ENCODE peak calls at places on chromosomes 2 and 18, in seven cellular contexts. A is transverse colon, X is astrocyte of the cerebellum, K is choroid plexus epithelial cell, D is IMR-90, T is thoracic aorta, R is AG04449. G is an unnamed sample.

GRCh38 chr2:121071058-121071504 is 213.9 kb downstream of the TFCP2L1 start:
- DNase-seq in A (peak), X (no peak), K (peak), D (peak), T (no peak), R (no peak), G (peak)

GRCh38 chr18:22734812-22735627 is 198.1 kb upstream of the RBBP8 start:
- DNase-seq in A (no peak), X (no peak), K (peak), D (peak), T (no peak), R (peak), G (peak)

GRCh38 chr18:10035306-10035991 is 121.6 kb downstream of the VAPA start:
- DNase-seq in A (no peak), X (no peak), K (no peak), D (no peak), T (no peak), R (no peak), G (no peak)

GRCh38 chr2:54634564-54635511 is 88.6 kb upstream of the EML6 start:
- DNase-seq in A (peak), X (no peak), K (peak), D (peak), T (no peak), R (no peak), G (peak)

GRCh38 chr2:29657674-29658073 is 263.7 kb downstream of the ALK start:
- DNase-seq in A (no peak), X (no peak), K (no peak), D (no peak), T (no peak), R (no peak), G (no peak)

GRCh38 chr2:18993756-18994155 is 364.7 kb downstream of the OSR1 start:
- DNase-seq in A (no peak), X (no peak), K (peak), D (no peak), T (no peak), R (peak), G (no peak)

GRCh38 chr2:211117026-211117425 is 560.6 kb downstream of the CPS1 start:
- DNase-seq in A (no peak), X (no peak), K (no peak), D (no peak), T (no peak), R (no peak), G (no peak)

GRCh38 chr2:79000008-79000576 is 25.4 kb upstream of the REG3G start:
- DNase-seq in A (no peak), X (no peak), K (no peak), D (no peak), T (no peak), R (no peak), G (no peak)

GRCh38 chr2:156803243-156803642 is 367.1 kb downstream of the GPD2 start:
- DNase-seq in A (no peak), X (no peak), K (no peak), D (no peak), T (no peak), R (no peak), G (no peak)

GRCh38 chr2:98487806-98488189 is 43.1 kb downstream of the INPP4A start:
- DNase-seq in A (peak), X (no peak), K (peak), D (peak), T (no peak), R (no peak), G (peak)

GRCh38 chr2:158743899-158744298 is 51.2 kb upstream of the DAPL1 start:
- DNase-seq in A (no peak), X (no peak), K (no peak), D (no peak), T (no peak), R (no peak), G (no peak)

GRCh38 chr2:207911215-207911614 is 114.1 kb downstream of the PLEKHM3 start:
- DNase-seq in A (no peak), X (no peak), K (no peak), D (no peak), T (no peak), R (no peak), G (no peak)

GRCh38 chr2:166628478-166629136 is 134.6 kb upstream of the SCN7A start:
- DNase-seq in A (no peak), X (no peak), K (no peak), D (no peak), T (no peak), R (no peak), G (no peak)

GRCh38 chr2:134406716-134407115 is 152.8 kb downstream of the MGAT5 start:
- DNase-seq in A (no peak), X (no peak), K (no peak), D (no peak), T (no peak), R (no peak), G (no peak)

GRCh38 chr18:59952283-59953007 is 52.6 kb downstream of the PMAIP1 start:
- DNase-seq in A (no peak), X (no peak), K (no peak), D (no peak), T (no peak), R (no peak), G (no peak)

GRCh38 chr2:152263902-152264301 is 71.1 kb upstream of the FMNL2 start:
- DNase-seq in A (no peak), X (no peak), K (no peak), D (no peak), T (no peak), R (no peak), G (no peak)

GRCh38 chr2:236240228-236240990 is 23.8 kb downstream of the ASB18 start:
- DNase-seq in A (no peak), X (peak), K (peak), D (peak), T (no peak), R (no peak), G (peak)

GRCh38 chr2:30583204-30583749 is 136.2 kb downstream of the LCLAT1 start:
- DNase-seq in A (no peak), X (no peak), K (no peak), D (no peak), T (no peak), R (no peak), G (no peak)

GRCh38 chr2:207357216-207357615 is 172.5 kb upstream of the CREB1 start:
- DNase-seq in A (no peak), X (no peak), K (no peak), D (no peak), T (no peak), R (no peak), G (no peak)

GRCh38 chr2:26284132-26284531 is 39.4 kb downstream of the HADHB start:
- DNase-seq in A (no peak), X (no peak), K (peak), D (peak), T (no peak), R (no peak), G (no peak)

GRCh38 chr2:23478087-23478932 is 93.3 kb downstream of the KLHL29 start:
- DNase-seq in A (no peak), X (no peak), K (no peak), D (no peak), T (no peak), R (no peak), G (no peak)

GRCh38 chr2:213306320-213306942 is 22.2 kb downstream of the SPAG16 start:
- DNase-seq in A (peak), X (peak), K (peak), D (peak), T (no peak), R (peak), G (peak)

GRCh38 chr18:12726774-12727550 is 24.1 kb downstream of the PSMG2 start:
- DNase-seq in A (peak), X (peak), K (peak), D (peak), T (peak), R (no peak), G (peak)

GRCh38 chr2:23418490-23418911 is 33.5 kb downstream of the KLHL29 start:
- DNase-seq in A (no peak), X (no peak), K (peak), D (peak), T (no peak), R (peak), G (peak)

GRCh38 chr2:239496700-239497099 is 95.9 kb upstream of the HDAC4 start:
- DNase-seq in A (no peak), X (no peak), K (no peak), D (no peak), T (no peak), R (no peak), G (no peak)

GRCh38 chr2:47076586-47077441 is 78.3 kb downstream of the STPG4 start:
- DNase-seq in A (peak), X (peak), K (peak), D (peak), T (peak), R (peak), G (peak)

GRCh38 chr2:124763611-124764010 is 738.5 kb downstream of the CNTNAP5 start:
- DNase-seq in A (no peak), X (no peak), K (no peak), D (no peak), T (no peak), R (no peak), G (no peak)

GRCh38 chr2:203909192-203909945 is 27.2 kb upstream of the ICOS start:
- DNase-seq in A (peak), X (peak), K (peak), D (peak), T (no peak), R (peak), G (peak)

GRCh38 chr2:37583402-37583801 is 88.0 kb downstream of the CDC42EP3 start:
- DNase-seq in A (no peak), X (no peak), K (peak), D (no peak), T (no peak), R (no peak), G (no peak)

GRCh38 chr18:13800505-13801259 is 23.3 kb upstream of the MC5R start:
- DNase-seq in A (peak), X (no peak), K (peak), D (peak), T (peak), R (no peak), G (peak)

GRCh38 chr2:1512321-1513289 is 99.3 kb downstream of the TPO start:
- DNase-seq in A (no peak), X (no peak), K (no peak), D (no peak), T (no peak), R (no peak), G (no peak)

DNA sequence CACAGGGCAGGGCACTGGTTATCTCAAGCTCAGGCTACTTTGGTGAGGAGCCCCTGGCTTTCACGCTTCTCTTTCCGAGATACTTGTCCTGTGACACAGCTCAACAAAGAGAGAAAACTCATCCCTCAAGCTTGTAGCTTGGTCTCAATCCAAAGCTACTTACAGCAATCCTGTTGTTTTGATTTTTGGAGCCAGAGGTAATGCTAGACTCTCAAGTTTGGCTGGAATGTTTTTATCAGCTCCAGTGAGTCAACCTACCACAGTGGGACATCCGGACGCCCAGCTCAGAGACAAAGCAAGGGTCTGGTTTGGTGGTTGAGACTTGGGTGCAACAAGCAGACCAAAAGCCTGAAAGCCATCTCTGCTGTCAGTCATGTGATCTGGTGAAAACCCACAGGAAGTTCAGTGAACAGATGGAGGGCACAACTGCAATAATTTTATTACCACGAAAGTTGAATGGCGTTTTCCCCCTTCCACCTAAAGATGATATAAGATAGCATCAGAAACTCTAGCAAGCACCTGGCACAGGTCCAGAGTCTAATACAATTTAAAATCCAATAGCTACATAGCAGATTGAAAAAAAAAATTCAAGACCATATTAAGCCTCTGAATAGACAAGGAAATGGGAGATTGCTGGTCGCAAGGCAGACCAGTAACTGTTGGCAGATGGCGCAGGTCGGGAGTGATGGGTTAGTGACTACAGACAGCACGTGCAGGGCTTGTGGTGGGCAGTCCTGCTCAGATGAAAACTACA is 102.3 kb upstream of the SMAD7 start:
- DNase-seq in A (no peak), X (peak), K (peak), D (peak), T (no peak), R (peak), G (peak)
- H3K4me3 ChIP-seq in A (no peak), X (no peak), K (no peak), D (no peak), T (no peak), R (no peak), G (no peak)

GRCh38 chr2:225041871-225042799 is at the start of gene DOCK10:
- DNase-seq in A (peak), X (no peak), K (peak), D (peak), T (no peak), R (no peak), G (peak)
- TF ChIP-seq CTCF in A (no peak), X (no peak), K (no peak), D (no peak), T (no peak), R (no peak), G (no peak)

GRCh38 chr2:132597166-132597565 is 72.8 kb downstream of the LYPD1 start:
- DNase-seq in A (no peak), X (no peak), K (no peak), D (no peak), T (no peak), R (no peak), G (no peak)
- H3K4me3 ChIP-seq in A (no peak), X (no peak), K (no peak), D (no peak), T (no peak), R (no peak), G (no peak)

GRCh38 chr2:219681301-219682290 is 54.2 kb downstream of the SLC4A3 start:
- DNase-seq in A (no peak), X (no peak), K (peak), D (peak), T (no peak), R (no peak), G (peak)

GRCh38 chr2:219687266-219687665 is 59.8 kb downstream of the SLC4A3 start:
- DNase-seq in A (no peak), X (peak), K (peak), D (peak), T (no peak), R (peak), G (peak)

GRCh38 chr2:219687882-219688559 is 60.6 kb downstream of the SLC4A3 start:
- DNase-seq in A (no peak), X (no peak), K (no peak), D (no peak), T (no peak), R (no peak), G (no peak)

GRCh38 chr2:219688560-219689445 is 61.4 kb downstream of the SLC4A3 start:
- DNase-seq in A (no peak), X (peak), K (peak), D (peak), T (no peak), R (peak), G (peak)

GRCh38 chr2:219684721-219685689 is 57.6 kb downstream of the SLC4A3 start:
- DNase-seq in A (peak), X (no peak), K (peak), D (peak), T (peak), R (no peak), G (peak)
- TF ChIP-seq CTCF in A (no peak), X (no peak), K (peak), D (no peak), T (peak), R (no peak), G (peak)

GRCh38 chr2:9106338-9107167 is 100.1 kb upstream of the ASAP2 start:
- DNase-seq in A (no peak), X (peak), K (no peak), D (no peak), T (no peak), R (no peak), G (no peak)

GRCh38 chr2:9108210-9108967 is 98.2 kb upstream of the ASAP2 start:
- DNase-seq in A (no peak), X (no peak), K (no peak), D (peak), T (no peak), R (no peak), G (no peak)

GRCh38 chr2:9109871-9110270 is 96.7 kb upstream of the ASAP2 start:
- DNase-seq in A (no peak), X (no peak), K (no peak), D (no peak), T (no peak), R (no peak), G (no peak)

GRCh38 chr2:9105601-9106337 is 100.8 kb upstream of the ASAP2 start:
- DNase-seq in A (no peak), X (no peak), K (no peak), D (no peak), T (no peak), R (no peak), G (no peak)

DNA sequence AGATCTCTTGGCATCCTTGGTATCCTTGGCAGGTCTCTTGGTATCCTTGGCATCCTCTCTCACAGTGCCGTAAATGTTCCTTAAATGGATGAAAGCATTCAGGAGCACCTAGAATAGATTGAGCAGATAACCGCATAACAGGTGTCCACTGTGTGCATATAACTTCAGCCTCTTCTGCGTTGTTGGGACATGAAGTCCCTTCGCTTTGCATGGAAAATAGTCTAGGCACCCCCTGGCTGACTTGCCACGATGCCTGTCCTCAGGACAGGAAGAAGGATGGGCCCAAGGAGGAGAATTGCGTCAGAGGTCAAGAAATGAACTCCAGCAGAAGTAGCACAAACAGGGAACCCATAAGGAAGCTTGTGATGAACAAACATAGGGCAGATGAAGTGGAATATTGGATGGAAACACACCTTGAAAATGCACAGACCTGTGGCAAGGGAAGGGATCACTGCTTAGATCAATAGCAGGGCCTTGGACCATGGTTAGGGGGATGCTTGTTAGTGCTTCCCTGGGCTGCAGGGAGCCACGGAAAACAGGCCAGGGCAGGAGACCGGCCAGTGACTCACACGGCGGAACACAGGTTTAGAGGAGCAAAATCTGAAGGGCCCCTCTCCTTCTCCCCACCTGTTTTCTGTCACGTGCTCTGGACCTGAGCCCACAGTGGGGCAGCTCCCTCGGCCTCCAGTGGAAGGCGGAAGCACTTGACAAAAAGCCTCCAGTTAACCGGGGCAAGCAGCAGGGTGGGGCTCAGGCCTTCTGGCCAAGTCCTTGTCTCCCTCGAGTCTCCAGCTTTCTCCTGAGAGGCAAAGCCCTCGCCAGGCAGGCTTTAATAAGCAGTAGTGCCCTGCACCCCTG is 99.2 kb upstream of the ASAP2 start:
- DNase-seq in A (peak), X (no peak), K (peak), D (no peak), T (no peak), R (no peak), G (peak)
- H3K4me3 ChIP-seq in A (no peak), X (no peak), K (no peak), D (no peak), T (no peak), R (no peak), G (no peak)

DNA sequence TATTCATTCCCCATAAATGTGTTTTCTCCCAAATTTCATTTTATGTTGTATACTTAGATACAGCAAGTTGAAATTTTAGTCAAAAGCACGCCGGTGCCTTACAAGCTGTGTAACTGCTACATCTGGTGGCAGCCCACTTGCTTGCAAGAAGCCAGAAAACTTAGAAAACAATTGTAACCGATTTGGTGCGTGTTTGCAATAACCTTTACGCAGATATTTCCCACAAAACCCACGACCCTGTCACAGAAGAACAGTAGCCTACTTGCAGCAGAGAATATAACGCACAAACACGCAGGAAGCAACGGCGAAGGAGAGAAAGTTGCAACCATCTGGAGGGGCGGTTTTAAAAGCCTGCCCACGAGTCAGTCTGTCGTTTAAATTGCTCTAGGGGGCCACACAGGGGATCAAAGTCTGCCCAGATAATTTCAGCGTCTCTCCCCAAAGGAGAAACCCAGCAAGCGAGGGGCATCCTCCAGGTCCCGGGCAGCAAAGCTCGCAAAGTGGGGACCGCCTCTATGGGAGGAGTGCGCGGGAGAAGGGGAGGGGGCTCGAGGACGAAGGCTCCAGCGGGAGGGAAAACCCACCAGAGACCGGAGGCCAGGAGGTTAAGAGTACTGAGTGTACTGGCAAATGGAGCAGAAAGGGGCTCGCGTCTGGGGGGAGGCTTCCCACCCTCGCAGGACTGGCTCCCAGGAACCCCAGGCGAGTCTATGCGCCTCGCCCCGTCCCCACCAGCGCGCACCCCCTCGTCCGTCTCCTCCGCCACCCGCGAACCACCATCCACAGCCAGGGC is 1.2 kb downstream of the TLK1 start:
- DNase-seq in A (peak), X (peak), K (peak), D (peak), T (no peak), R (peak), G (peak)
- TF ChIP-seq CTCF in A (no peak), X (peak), K (peak), D (peak), T (no peak), R (peak), G (peak)

GRCh38 chr18:57630759-57631660 is 9.4 kb upstream of the NARS1 start:
- DNase-seq in A (no peak), X (no peak), K (no peak), D (no peak), T (no peak), R (no peak), G (no peak)
- H3K4me3 ChIP-seq in A (peak), X (peak), K (peak), D (peak), T (peak), R (peak), G (peak)

G was measured in cardiac fibroblast.